ENCODE peak calls at places on chromosomes 4 and X, in four cellular contexts. Z is stomach, F is HCT116, T is K562. L is an unnamed sample. For H3K4me1, the result is how much of the 10 kb centered on the place peaks cover.

GRCh38 chr4:76747613-76748012 is 150.3 kb downstream of the SOWAHB start:
- DNase-seq in Z (no peak), F (no peak), T (no peak), L (no peak)

GRCh38 chr4:99856166-99856565 is 38.1 kb downstream of the LAMTOR3 start:
- DNase-seq in Z (no peak), F (peak), T (no peak), L (no peak)

GRCh38 chrX:50747471-50747900 is 66.5 kb downstream of the SHROOM4 start:
- DNase-seq in Z (no peak), F (no peak), T (peak), L (no peak)

GRCh38 chr4:81030617-81031388 is at the start of gene BMP3:
- DNase-seq in Z (no peak), F (no peak), T (no peak), L (no peak)

GRCh38 chr4:162131256-162131655 is 32.5 kb downstream of the FSTL5 start:
- DNase-seq in Z (no peak), F (no peak), T (no peak), L (no peak)

GRCh38 chr4:7339751-7340552 is 94.8 kb downstream of the PSAPL1 start:
- DNase-seq in Z (no peak), F (no peak), T (no peak), L (no peak)

GRCh38 chr4:55318135-55318534 is 27.9 kb upstream of the SRD5A3 start:
- DNase-seq in Z (peak), F (no peak), T (no peak), L (no peak)

GRCh38 chrX:114924846-114925245 is 92.6 kb downstream of the IL13RA2 start:
- DNase-seq in Z (no peak), F (no peak), T (no peak), L (no peak)

GRCh38 chr4:40721730-40722171 is 28.0 kb upstream of the NSUN7 start:
- DNase-seq in Z (no peak), F (no peak), T (no peak), L (no peak)

GRCh38 chr4:10192331-10192730 is 75.7 kb upstream of the WDR1 start:
- DNase-seq in Z (no peak), F (no peak), T (no peak), L (no peak)

GRCh38 chrX:11159149-11159548 is 48.0 kb downstream of the HCCS start:
- DNase-seq in Z (no peak), F (no peak), T (peak), L (no peak)

GRCh38 chr4:102518703-102519131 is 17.6 kb downstream of the NFKB1 start:
- DNase-seq in Z (no peak), F (no peak), T (no peak), L (no peak)

GRCh38 chrX:119475389-119476101 is 7.3 kb downstream of the SLC25A5 start:
- DNase-seq in Z (no peak), F (no peak), T (no peak), L (no peak)

GRCh38 chr4:75916091-75916661 is 13.9 kb upstream of the PPEF2 start:
- DNase-seq in Z (no peak), F (peak), T (peak), L (no peak)

GRCh38 chrX:119698835-119699234 is 5.9 kb upstream of the SEPTIN6 start:
- DNase-seq in Z (no peak), F (peak), T (peak), L (no peak)

GRCh38 chrX:137033774-137034507 is at the start of gene GPR101:
- DNase-seq in Z (no peak), F (no peak), T (no peak), L (no peak)

GRCh38 chr4:88613417-88613875 is 21.2 kb downstream of the HERC3 start:
- DNase-seq in Z (no peak), F (no peak), T (no peak), L (no peak)

GRCh38 chr4:36255575-36255974 is 11.3 kb upstream of the ARAP2 start:
- DNase-seq in Z (no peak), F (no peak), T (no peak), L (no peak)

GRCh38 chrX:85906399-85906798 is 141.0 kb downstream of the CHM start:
- DNase-seq in Z (no peak), F (no peak), T (no peak), L (no peak)

GRCh38 chrX:20265726-20266681 is 705 bp downstream of the RPS6KA3 start:
- DNase-seq in Z (no peak), F (no peak), T (peak), L (peak)

GRCh38 chr4:183987987-183988392 is 82.9 kb downstream of the STOX2 start:
- DNase-seq in Z (peak), F (peak), T (peak), L (peak)

GRCh38 chr4:131091896-131092295 is 1995.9 kb downstream of the C4orf33 start:
- DNase-seq in Z (no peak), F (peak), T (no peak), L (no peak)

GRCh38 chrX:114626323-114626722 is 42.4 kb downstream of the HTR2C start:
- DNase-seq in Z (no peak), F (no peak), T (peak), L (no peak)

GRCh38 chr4:20251796-20252655 is at the start of gene SLIT2:
- DNase-seq in Z (peak), F (peak), T (peak), L (peak)

GRCh38 chrX:40647307-40648197 is at the start of gene CXorf38:
- DNase-seq in Z (peak), F (peak), T (peak), L (peak)

GRCh38 chr4:146582864-146583263 is 55.8 kb upstream of the POU4F2 start:
- DNase-seq in Z (no peak), F (peak), T (no peak), L (no peak)

GRCh38 chr4:140116442-140117104 is 37.4 kb downstream of the MAML3 start:
- DNase-seq in Z (no peak), F (no peak), T (no peak), L (no peak)

GRCh38 chr4:128573781-128574508 is 235.6 kb upstream of the JADE1 start:
- DNase-seq in Z (no peak), F (no peak), T (no peak), L (no peak)

GRCh38 chr4:76066546-76066945 is 8.0 kb upstream of the ART3 start:
- DNase-seq in Z (no peak), F (no peak), T (no peak), L (no peak)

GRCh38 chr4:70300215-70300614 is 34.6 kb upstream of the CABS1 start:
- DNase-seq in Z (no peak), F (no peak), T (no peak), L (no peak)

GRCh38 chr4:7464259-7464655 is 29.5 kb upstream of the PSAPL1 start:
- DNase-seq in Z (no peak), F (no peak), T (no peak), L (no peak)

GRCh38 chrX:100663651-100664050 is 19.7 kb downstream of the SRPX2 start:
- DNase-seq in Z (no peak), F (no peak), T (no peak), L (peak)

GRCh38 chrX:2682582-2683177 is 8.4 kb upstream of the CD99 start:
- DNase-seq in Z (no peak), F (no peak), T (no peak), L (no peak)

GRCh38 chr4:148651991-148652390 is 209.8 kb upstream of the NR3C2 start:
- DNase-seq in Z (no peak), F (no peak), T (no peak), L (no peak)

GRCh38 chr4:174753031-174753430 is 76.0 kb downstream of the GLRA3 start:
- DNase-seq in Z (no peak), F (no peak), T (no peak), L (no peak)

GRCh38 chrX:138756234-138756633 is 44.7 kb upstream of the FGF13 start:
- DNase-seq in Z (no peak), F (no peak), T (peak), L (peak)

GRCh38 chrX:41822917-41823316 is 98.9 kb downstream of the GPR82 start:
- DNase-seq in Z (no peak), F (no peak), T (peak), L (no peak)

GRCh38 chr4:152640058-152640921 is 39.5 kb downstream of the TMEM154 start:
- DNase-seq in Z (no peak), F (no peak), T (peak), L (no peak)

GRCh38 chrX:77910108-77910840 is at the start of gene ATP7A:
- DNase-seq in Z (peak), F (peak), T (peak), L (peak)
- TF ChIP-seq POLR2A in Z (no peak), F (no peak), T (peak), L (no peak)

GRCh38 chr4:56914336-56914735 is 6.6 kb downstream of the REST start:
- DNase-seq in Z (no peak), F (no peak), T (no peak), L (no peak)
- H3K4me1 ChIP-seq in Z (half or more), F (under half), T (under half), L (under half)

GRCh38 chr4:143256456-143256855 is 71.7 kb downstream of the USP38 start:
- DNase-seq in Z (no peak), F (no peak), T (no peak), L (no peak)
- TF ChIP-seq POLR2A in Z (no peak), F (no peak), T (no peak), L (no peak)

GRCh38 chr4:24881508-24882071 is 31.3 kb downstream of the CCDC149 start:
- DNase-seq in Z (no peak), F (no peak), T (no peak), L (no peak)
- H3K4me1 ChIP-seq in Z (under half), F (under half), T (under half), L (under half)

L was measured in breast epithelium.